ENCODE peak calls at places on chromosomes 7 and 10, in five cellular contexts. A is adrenal gland, W is transverse colon, L is WERI-Rb-1, Q is fibroblast of lung. U is an unnamed sample.

GRCh38 chr10:126904807-126905686 is at the start of gene DOCK1:
- DNase-seq in A (peak; percentile 68), W (peak; percentile 74), L (peak; percentile 70), Q (peak; percentile 67), U (peak; percentile 67)

GRCh38 chr10:3774814-3775670 is 10.0 kb downstream of the KLF6 start:
- DNase-seq in A (no peak), W (peak; percentile 47), L (peak; percentile 29), Q (peak; percentile 94), U (peak; percentile 92)

GRCh38 chr10:131003455-131003854 is 308.1 kb downstream of the TCERG1L start:
- DNase-seq in A (no peak), W (no peak), L (no peak), Q (no peak), U (no peak)

GRCh38 chr10:59839576-59839975 is 66.8 kb downstream of the CCDC6 start:
- DNase-seq in A (no peak), W (no peak), L (no peak), Q (peak; percentile 28), U (peak; percentile 66)

GRCh38 chr10:77512219-77512578 is 125.4 kb downstream of the KCNMA1 start:
- DNase-seq in A (no peak), W (no peak), L (no peak), Q (no peak), U (no peak)

GRCh38 chr7:90188281-90188680 is 23.3 kb upstream of the STEAP2 start:
- DNase-seq in A (no peak), W (peak; percentile 55), L (no peak), Q (no peak), U (no peak)

GRCh38 chr10:114278140-114278883 is 39.3 kb downstream of the VWA2 start:
- DNase-seq in A (no peak), W (no peak), L (no peak), Q (no peak), U (no peak)

GRCh38 chr10:63206576-63206975 is 73.4 kb downstream of the NRBF2 start:
- DNase-seq in A (no peak), W (no peak), L (no peak), Q (peak; percentile 37), U (peak; percentile 57)

GRCh38 chr10:92844746-92845145 is 3.6 kb upstream of the EXOC6 start:
- DNase-seq in A (no peak), W (no peak), L (no peak), Q (no peak), U (no peak)

GRCh38 chr7:36440880-36441279 is 51.2 kb downstream of the ANLN start:
- DNase-seq in A (no peak), W (no peak), L (no peak), Q (peak; percentile 61), U (peak; percentile 63)
- TF ChIP-seq CTCF in A (peak; percentile 53), W (peak; percentile 25), L (no peak), Q (no peak), U (no peak)

DNA sequence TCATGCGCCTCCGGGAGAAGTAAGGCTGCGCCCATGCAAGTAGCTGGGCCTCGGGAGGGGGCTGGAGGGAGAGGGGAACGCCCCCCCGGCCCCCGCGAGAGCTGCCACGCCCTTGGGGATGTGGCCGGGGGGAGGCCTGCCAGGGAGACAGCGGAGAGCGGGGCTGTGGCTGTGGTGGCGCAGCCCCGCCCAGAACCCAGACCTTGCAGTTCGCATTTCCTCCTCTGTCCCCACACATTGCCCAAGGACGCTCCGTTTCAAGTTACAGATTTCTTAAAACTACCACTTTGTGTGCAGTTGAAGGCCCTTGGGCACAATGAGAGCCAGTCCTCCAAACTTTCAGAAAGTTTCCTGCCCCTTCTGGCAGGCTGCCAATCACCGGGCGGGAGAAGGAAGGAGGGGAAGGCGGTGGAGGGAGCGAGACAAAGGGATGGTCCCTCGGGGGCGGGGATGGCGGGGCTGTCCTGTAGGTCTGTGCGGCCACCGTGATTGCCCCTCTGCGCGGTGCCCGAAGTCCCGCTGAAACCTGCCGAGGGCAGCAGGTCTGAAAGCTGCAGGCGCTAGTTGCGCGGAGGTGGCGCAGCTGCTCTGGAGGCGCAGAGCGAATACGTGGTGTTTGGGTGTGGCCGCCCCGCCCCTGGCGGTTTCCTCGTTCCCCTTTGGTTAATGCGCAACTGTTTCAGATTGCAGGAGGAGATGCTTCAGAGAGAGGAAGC is 2.1 kb downstream of the VIM start:
- DNase-seq in A (peak; percentile 87), W (peak; percentile 93), L (peak; percentile 52), Q (peak; percentile 84), U (peak; percentile 86)
- TF ChIP-seq CTCF in A (no peak), W (peak; percentile 43), L (no peak), Q (no peak), U (no peak)

GRCh38 chr7:131687296-131687695 is 130.9 kb upstream of the PODXL start:
- DNase-seq in A (no peak), W (no peak), L (no peak), Q (no peak), U (no peak)

GRCh38 chr7:131689662-131690234 is 133.3 kb upstream of the PODXL start:
- DNase-seq in A (no peak), W (no peak), L (no peak), Q (no peak), U (no peak)

GRCh38 chr7:131683536-131684125 is 127.2 kb upstream of the PODXL start:
- DNase-seq in A (no peak), W (no peak), L (no peak), Q (no peak), U (no peak)

GRCh38 chr7:131688738-131689661 is 132.6 kb upstream of the PODXL start:
- DNase-seq in A (peak; percentile 79), W (peak; percentile 62), L (peak; percentile 81), Q (peak; percentile 59), U (peak; percentile 71)

DNA sequence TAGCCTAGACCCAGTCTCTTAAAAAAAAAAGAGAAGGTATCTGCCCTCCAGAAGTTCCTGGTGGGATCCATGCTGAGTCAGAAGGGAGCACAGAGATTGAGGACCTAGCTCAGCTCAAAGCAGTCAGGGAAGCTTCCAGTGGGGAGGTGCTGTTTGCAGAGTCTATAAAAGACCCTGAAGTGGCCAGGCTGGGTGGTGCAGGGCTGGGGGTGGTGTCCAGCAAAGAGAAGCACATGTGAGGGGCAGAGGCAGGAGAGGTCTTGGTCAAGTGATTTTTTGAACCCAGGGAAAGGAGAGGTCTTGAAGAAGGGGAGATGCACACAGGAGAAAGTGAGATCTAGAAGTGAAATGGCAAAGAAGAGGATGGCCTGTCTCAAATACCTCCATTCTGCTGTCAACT is 130.4 kb upstream of the PODXL start:
- DNase-seq in A (no peak), W (no peak), L (no peak), Q (no peak), U (no peak)
- TF ChIP-seq CTCF in A (no peak), W (no peak), L (no peak), Q (no peak), U (no peak)

DNA sequence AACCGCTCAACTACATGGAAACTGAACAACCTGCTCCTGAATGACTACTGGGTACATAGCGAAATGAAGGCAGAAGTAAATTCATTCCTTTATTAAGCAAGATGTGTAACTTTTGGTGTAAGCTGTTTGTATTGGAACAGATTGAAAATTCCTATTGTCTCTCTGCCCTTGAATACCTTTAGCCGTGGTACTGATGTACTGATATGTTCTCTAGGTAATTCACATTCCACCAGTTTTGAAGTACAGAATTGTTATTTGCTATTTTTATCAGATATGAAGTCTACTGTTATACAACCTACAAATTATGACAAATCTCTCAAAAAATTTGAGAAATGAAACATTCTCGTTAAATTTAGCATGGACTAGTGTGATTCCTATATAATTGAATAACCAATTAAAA is 17.7 kb downstream of the ZMYND11 start:
- DNase-seq in A (no peak), W (no peak), L (no peak), Q (no peak), U (no peak)
- TF ChIP-seq CTCF in A (no peak), W (no peak), L (no peak), Q (no peak), U (no peak)

DNA sequence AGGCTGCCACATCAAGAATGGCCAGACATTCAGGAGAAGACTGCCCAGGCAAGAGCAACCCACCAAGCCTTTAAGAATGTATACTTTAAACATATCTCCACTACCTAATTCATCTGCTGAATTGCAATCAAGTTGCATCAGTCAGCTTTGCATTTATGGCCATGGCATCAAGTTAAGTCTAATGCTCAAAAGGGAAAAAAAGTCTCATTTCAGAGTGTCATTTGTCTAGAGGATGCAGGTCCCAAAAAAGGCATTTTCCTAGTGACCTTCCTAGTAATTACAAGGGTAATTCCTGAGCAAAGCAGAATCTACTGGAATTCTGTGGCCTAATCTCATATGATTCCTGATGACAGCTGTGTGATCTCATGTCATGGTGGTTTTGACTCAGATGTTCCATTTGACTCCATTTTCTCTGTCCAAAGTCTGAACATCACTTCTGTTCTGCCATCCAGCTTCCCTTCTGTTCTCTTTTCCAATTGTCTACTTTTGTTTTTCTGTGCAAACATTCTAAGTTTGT is 7.3 kb upstream of the CABCOCO1 start:
- DNase-seq in A (no peak), W (no peak), L (no peak), Q (peak; percentile 72), U (no peak)
- TF ChIP-seq CTCF in A (no peak), W (no peak), L (no peak), Q (no peak), U (no peak)

GRCh38 chr10:88196298-88196697 is 332.9 kb downstream of the PTEN start:
- DNase-seq in A (no peak), W (no peak), L (no peak), Q (no peak), U (no peak)
- TF ChIP-seq CTCF in A (no peak), W (no peak), L (no peak), Q (no peak), U (no peak)

GRCh38 chr7:148958061-148958460 is 70.2 kb downstream of the PDIA4 start:
- DNase-seq in A (no peak), W (no peak), L (no peak), Q (no peak), U (no peak)
- TF ChIP-seq CTCF in A (no peak), W (no peak), L (no peak), Q (no peak), U (no peak)

GRCh38 chr10:23439452-23439919 is 611 bp downstream of the OTUD1 start:
- DNase-seq in A (no peak), W (no peak), L (peak; percentile 8), Q (no peak), U (peak; percentile 27)

GRCh38 chr10:23437987-23438546 is 808 bp upstream of the OTUD1 start:
- DNase-seq in A (peak; percentile 37), W (no peak), L (no peak), Q (no peak), U (no peak)

GRCh38 chr10:23435378-23435777 is 3.5 kb upstream of the OTUD1 start:
- DNase-seq in A (no peak), W (no peak), L (no peak), Q (no peak), U (no peak)

GRCh38 chr10:23439920-23440875 is 1.3 kb downstream of the OTUD1 start:
- DNase-seq in A (peak; percentile 47), W (peak; percentile 35), L (peak; percentile 8), Q (peak; percentile 41), U (peak; percentile 34)

GRCh38 chr10:23438547-23439451 is at the start of gene OTUD1:
- DNase-seq in A (peak; percentile 96), W (peak; percentile 96), L (peak; percentile 78), Q (peak; percentile 94), U (peak; percentile 95)
- TF ChIP-seq CTCF in A (peak; percentile 45), W (peak; percentile 51), L (no peak), Q (no peak), U (peak; percentile 22)

GRCh38 chr7:135335628-135336139 is 102.0 kb downstream of the STRA8 start:
- DNase-seq in A (peak; percentile 58), W (peak; percentile 71), L (peak; percentile 98), Q (peak; percentile 24), U (peak; percentile 68)

GRCh38 chr7:135333946-135334345 is 100.3 kb downstream of the STRA8 start:
- DNase-seq in A (no peak), W (no peak), L (no peak), Q (no peak), U (no peak)

GRCh38 chr7:135334830-135335543 is 101.3 kb downstream of the STRA8 start:
- DNase-seq in A (no peak), W (no peak), L (peak; percentile 33), Q (no peak), U (no peak)

GRCh38 chr7:135330088-135330487 is 96.5 kb downstream of the STRA8 start:
- DNase-seq in A (no peak), W (no peak), L (no peak), Q (no peak), U (no peak)

GRCh38 chr7:135333196-135333595 is 99.6 kb downstream of the STRA8 start:
- DNase-seq in A (no peak), W (no peak), L (peak; percentile 63), Q (no peak), U (no peak)
- TF ChIP-seq CTCF in A (no peak), W (no peak), L (no peak), Q (no peak), U (no peak)